ENCODE peak calls at places on chromosomes 13 and 19, in six cellular contexts. B, I, Y, D, X and R are unnamed samples.

GRCh38 chr19:13022859-13023636 is 27.8 kb downstream of the NFIX start:
- DNase-seq in B (peak; percentile 91), I (no peak), D (peak; percentile 89), Y (peak; percentile 74), X (peak; percentile 96), R (no peak)

GRCh38 chr13:97338571-97338970 is 95.4 kb upstream of the RAP2A start:
- DNase-seq in I (no peak), B (no peak), D (no peak), X (no peak), Y (no peak), R (no peak)

GRCh38 chr13:40192516-40193257 is 473.8 kb downstream of the FOXO1 start:
- DNase-seq in I (no peak), B (no peak), D (no peak), Y (no peak), X (peak; percentile 66), R (no peak)

GRCh38 chr19:6772028-6772865 is at the start of gene VAV1:
- DNase-seq in B (no peak), D (peak; percentile 32), X (no peak), I (peak; percentile 84), Y (no peak), R (peak; percentile 87)

GRCh38 chr19:48006762-48007161 is 12.3 kb downstream of the ELSPBP1 start:
- DNase-seq in X (peak; percentile 4), Y (no peak), D (no peak), B (no peak), I (no peak), R (no peak)

GRCh38 chr19:38737297-38737865 is 6.9 kb downstream of the CAPN12 start:
- DNase-seq in D (no peak), Y (no peak), X (no peak), B (no peak), I (no peak), R (no peak)

GRCh38 chr19:8363803-8364771 is at the start of gene ANGPTL4:
- DNase-seq in D (peak; percentile 73), I (peak; percentile 47), B (peak; percentile 77), Y (peak; percentile 74), X (peak; percentile 81), R (no peak)

GRCh38 chr13:31894931-31895330 is 136.6 kb upstream of the FRY start:
- DNase-seq in I (no peak), B (no peak), X (no peak), D (no peak), Y (no peak), R (no peak)

GRCh38 chr13:52842440-52842839 is 6.0 kb downstream of the PCDH8 start:
- DNase-seq in I (no peak), D (no peak), Y (no peak), X (no peak), B (no peak), R (no peak)

GRCh38 chr13:94858856-94859811 is 146.8 kb upstream of the SOX21 start:
- DNase-seq in D (peak; percentile 66), X (no peak), Y (peak; percentile 16), I (no peak), B (peak; percentile 50), R (no peak)

GRCh38 chr13:27774651-27775050 is 17.6 kb upstream of the GSX1 start:
- DNase-seq in D (no peak), I (no peak), X (no peak), Y (no peak), B (no peak), R (no peak)

GRCh38 chr19:3610745-3611717 is 4.4 kb upstream of the TBXA2R start:
- DNase-seq in I (no peak), X (no peak), B (no peak), D (no peak), Y (no peak), R (no peak)

GRCh38 chr19:374183-374885 is 29.7 kb upstream of the MIER2 start:
- DNase-seq in X (no peak), Y (no peak), B (no peak), I (no peak), D (no peak), R (no peak)

GRCh38 chr19:8696993-8697392 is 1.6 kb downstream of the ACTL9 start:
- DNase-seq in B (no peak), Y (no peak), D (no peak), X (no peak), I (no peak), R (no peak)

GRCh38 chr13:30418075-30418715 is 4.1 kb upstream of the UBE2L5 start:
- DNase-seq in B (no peak), X (no peak), D (no peak), Y (no peak), I (no peak), R (no peak)

GRCh38 chr19:58305932-58306323 is 751 bp downstream of the ERVK3-1 start:
- DNase-seq in D (no peak), Y (no peak), B (no peak), I (no peak), X (peak; percentile 22), R (no peak)

GRCh38 chr19:413756-414420 is 4.9 kb upstream of the C2CD4C start:
- DNase-seq in X (no peak), B (no peak), D (no peak), I (no peak), Y (no peak), R (no peak)

GRCh38 chr19:13839938-13840750 is 36.8 kb upstream of the NANOS3 start:
- DNase-seq in D (no peak), I (no peak), B (no peak), Y (no peak), X (peak; percentile 94), R (no peak)

GRCh38 chr19:50496189-50497029 is 14.6 kb downstream of the JOSD2 start:
- DNase-seq in X (no peak), Y (no peak), I (no peak), D (peak; percentile 70), B (no peak), R (no peak)

GRCh38 chr13:39512687-39513086 is 90.3 kb downstream of the LHFPL6 start:
- DNase-seq in D (no peak), X (no peak), I (no peak), Y (no peak), B (no peak), R (no peak)

GRCh38 chr13:99217461-99218101 is 16.9 kb downstream of the UBAC2 start:
- DNase-seq in B (no peak), Y (no peak), D (no peak), X (no peak), I (no peak), R (peak; percentile 50)

GRCh38 chr19:3176715-3177501 is 1.7 kb upstream of the S1PR4 start:
- DNase-seq in X (peak; percentile 91), Y (no peak), I (no peak), D (no peak), B (no peak), R (no peak)

GRCh38 chr13:101739382-101740178 is 287.1 kb downstream of the ITGBL1 start:
- DNase-seq in Y (no peak), I (no peak), D (no peak), X (no peak), B (no peak), R (no peak)

GRCh38 chr13:21234537-21234936 is 58.1 kb downstream of the MRPL57 start:
- DNase-seq in D (peak; percentile 16), I (no peak), B (no peak), X (peak; percentile 65), Y (no peak), R (no peak)

GRCh38 chr19:38307597-38307996 is 3.5 kb downstream of the C19orf33 start:
- DNase-seq in Y (no peak), I (no peak), X (no peak), D (no peak), B (no peak), R (no peak)

GRCh38 chr13:48580185-48580803 is 47.4 kb upstream of the RCBTB2 start:
- DNase-seq in B (peak; percentile 86), Y (peak; percentile 53), I (peak; percentile 76), X (peak; percentile 68), D (peak; percentile 87), R (peak; percentile 82)

GRCh38 chr19:53883741-53884140 is 1.7 kb downstream of the PRKCG start:
- DNase-seq in D (no peak), Y (no peak), I (no peak), X (no peak), B (no peak), R (no peak)
- H3K4me3 ChIP-seq in D (no peak overlapping the region), Y (no peak overlapping the region), I (no peak overlapping the region), X (no peak overlapping the region), B (no peak overlapping the region), R (no peak overlapping the region)

GRCh38 chr19:15222738-15223648 is 9.3 kb downstream of the EPHX3 start:
- DNase-seq in B (peak; percentile 83), D (peak; percentile 94), X (peak; percentile 99), Y (peak; percentile 90), I (peak; percentile 75), R (peak; percentile 93)
- H3K4me3 ChIP-seq in B (peak overlapping the region; percentile 42), D (peak overlapping the region; percentile 59), X (peak overlapping the region; percentile 73), Y (peak overlapping the region; percentile 73), I (peak overlapping the region; percentile 48), R (peak overlapping the region; percentile 60)

GRCh38 chr19:40528078-40528477 is 48.6 kb upstream of the SHKBP1 start:
- DNase-seq in B (no peak), X (no peak), Y (no peak), D (no peak), I (no peak), R (no peak)

GRCh38 chr19:40529093-40529954 is 47.3 kb upstream of the SHKBP1 start:
- DNase-seq in B (peak; percentile 69), I (peak; percentile 90), X (peak; percentile 85), D (peak; percentile 81), Y (peak; percentile 42), R (peak; percentile 83)

GRCh38 chr19:40525234-40526051 is 51.2 kb upstream of the SHKBP1 start:
- DNase-seq in X (no peak), D (no peak), I (no peak), B (no peak), Y (no peak), R (no peak)

GRCh38 chr19:40530091-40530901 is 46.4 kb upstream of the SHKBP1 start:
- DNase-seq in I (peak; percentile 25), X (peak; percentile 24), D (no peak), B (no peak), Y (no peak), R (no peak)

DNA sequence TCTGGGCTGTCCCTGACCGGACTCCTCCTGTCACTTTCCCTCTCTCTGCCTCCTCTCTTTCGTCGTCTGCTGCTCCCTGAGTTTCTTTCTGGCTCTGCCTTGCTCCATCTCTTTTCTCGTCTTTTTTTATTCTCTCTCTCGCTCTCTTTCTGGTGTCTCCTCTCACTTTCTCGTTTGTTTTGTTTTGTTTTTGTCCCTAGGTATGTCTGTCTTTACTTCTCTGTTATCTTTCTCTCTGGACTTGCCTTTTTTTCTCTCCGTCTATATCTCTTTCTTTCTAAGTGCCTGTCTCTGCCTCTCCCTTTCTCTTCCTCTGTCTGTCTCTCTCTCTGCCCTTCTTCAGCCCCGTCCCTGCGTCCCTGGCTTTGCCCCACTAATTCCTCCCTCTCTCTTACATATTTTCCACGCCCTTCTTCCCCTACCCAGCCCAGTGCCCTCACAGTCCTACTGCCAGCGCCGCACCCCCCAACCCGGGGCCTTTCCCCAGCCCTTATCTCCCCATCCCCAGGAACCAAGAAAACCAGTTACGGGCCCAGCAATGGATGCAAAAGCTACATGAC is 48.1 kb upstream of the SHKBP1 start:
- DNase-seq in I (no peak), X (no peak), D (no peak), Y (no peak), B (no peak), R (no peak)
- H3K4me3 ChIP-seq in I (no peak overlapping the region), X (no peak overlapping the region), D (no peak overlapping the region), Y (no peak overlapping the region), B (no peak overlapping the region), R (no peak overlapping the region)

DNA sequence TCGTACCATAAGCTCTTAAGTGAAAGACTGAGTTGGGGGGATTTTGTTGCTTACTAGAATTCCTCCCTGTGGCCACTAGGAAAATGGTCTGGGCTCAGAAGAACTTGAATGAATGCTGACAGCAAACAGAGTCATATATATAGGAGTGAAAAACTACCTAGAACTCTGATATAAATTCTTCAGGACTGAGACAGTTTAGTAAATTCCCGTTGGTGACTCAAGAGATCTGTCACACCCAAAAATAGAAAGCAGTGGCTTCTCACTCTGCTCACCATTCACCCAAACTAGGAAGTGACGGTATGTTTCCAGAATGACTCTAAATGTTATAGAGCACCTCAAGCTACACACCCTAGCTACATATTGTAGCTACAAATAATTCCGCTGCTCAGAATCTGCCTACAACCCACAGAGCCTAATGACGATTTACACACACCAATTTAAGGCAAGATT is 116.2 kb downstream of the TBC1D4 start:
- DNase-seq in B (no peak), I (no peak), X (peak; percentile 94), Y (peak; percentile 87), D (no peak), R (no peak)
- H3K4me3 ChIP-seq in B (no peak overlapping the region), I (no peak overlapping the region), X (peak overlapping the region; percentile 56), Y (peak overlapping the region; percentile 13), D (no peak overlapping the region), R (no peak overlapping the region)